ENCODE peak calls at places on chromosomes 1 and 21, in six cellular contexts. One of them, this sample, is unnamed.

GRCh38 chr1:228261706-228262105 is 53.9 kb downstream of the OBSCN start:
- DNase-seq in AG09319: no peak
- DNase-seq in Calu3: no peak
- DNase-seq in CD8-positive, alpha-beta T cell: no peak
- DNase-seq in IMR-90: no peak
- DNase-seq in cardiac fibroblast: no peak
- DNase-seq in this sample: no peak

GRCh38 chr1:19229229-19229628 is 19.2 kb upstream of the UBR4 start:
- DNase-seq in AG09319: no peak
- DNase-seq in CD8-positive, alpha-beta T cell: no peak
- DNase-seq in Calu3: no peak
- DNase-seq in IMR-90: no peak
- DNase-seq in cardiac fibroblast: no peak
- DNase-seq in this sample: no peak

GRCh38 chr21:28823464-28823863 is 169.2 kb downstream of the LTN1 start:
- DNase-seq in CD8-positive, alpha-beta T cell: no peak
- DNase-seq in Calu3: no peak
- DNase-seq in AG09319: no peak
- DNase-seq in IMR-90: no peak
- DNase-seq in cardiac fibroblast: no peak
- DNase-seq in this sample: no peak

GRCh38 chr1:118154220-118154619 is 30.8 kb downstream of the SPAG17 start:
- DNase-seq in IMR-90: peak; percentile 1
- DNase-seq in Calu3: no peak
- DNase-seq in AG09319: no peak
- DNase-seq in CD8-positive, alpha-beta T cell: no peak
- DNase-seq in cardiac fibroblast: no peak
- DNase-seq in this sample: no peak

GRCh38 chr1:226064816-226065248 is 2.3 kb downstream of the H3-3A start:
- DNase-seq in AG09319: no peak
- DNase-seq in IMR-90: peak; percentile 72
- DNase-seq in CD8-positive, alpha-beta T cell: no peak
- DNase-seq in cardiac fibroblast: peak; percentile 82
- DNase-seq in Calu3: peak; percentile 54
- DNase-seq in this sample: no peak

GRCh38 chr1:36119451-36119850 is 5.6 kb downstream of the COL8A2 start:
- DNase-seq in IMR-90: no peak
- DNase-seq in cardiac fibroblast: no peak
- DNase-seq in AG09319: no peak
- DNase-seq in Calu3: no peak
- DNase-seq in CD8-positive, alpha-beta T cell: no peak
- DNase-seq in this sample: no peak

GRCh38 chr1:109640285-109640865 is 15.5 kb upstream of the GSTM4 start:
- DNase-seq in cardiac fibroblast: peak; percentile 80
- DNase-seq in AG09319: no peak
- DNase-seq in Calu3: peak; percentile 86
- DNase-seq in CD8-positive, alpha-beta T cell: peak; percentile 83
- DNase-seq in IMR-90: peak; percentile 55
- DNase-seq in this sample: no peak

GRCh38 chr1:36365310-36365895 is 20.3 kb downstream of the STK40 start:
- DNase-seq in cardiac fibroblast: peak; percentile 74
- DNase-seq in AG09319: no peak
- DNase-seq in Calu3: no peak
- DNase-seq in CD8-positive, alpha-beta T cell: no peak
- DNase-seq in IMR-90: peak; percentile 67
- DNase-seq in this sample: no peak

GRCh38 chr1:27428316-27429028 is 36.0 kb downstream of the GPR3 start:
- DNase-seq in cardiac fibroblast: no peak
- DNase-seq in AG09319: no peak
- DNase-seq in CD8-positive, alpha-beta T cell: no peak
- DNase-seq in IMR-90: no peak
- DNase-seq in Calu3: no peak
- DNase-seq in this sample: no peak

GRCh38 chr1:15326691-15327530 is 79.9 kb downstream of the FHAD1 start:
- DNase-seq in AG09319: peak; percentile 88
- DNase-seq in cardiac fibroblast: no peak
- DNase-seq in IMR-90: no peak
- DNase-seq in Calu3: no peak
- DNase-seq in CD8-positive, alpha-beta T cell: no peak
- DNase-seq in this sample: no peak

GRCh38 chr1:93007941-93008577 is 46.8 kb upstream of the DIPK1A start:
- DNase-seq in cardiac fibroblast: peak; percentile 47
- DNase-seq in Calu3: no peak
- DNase-seq in IMR-90: peak; percentile 36
- DNase-seq in CD8-positive, alpha-beta T cell: no peak
- DNase-seq in AG09319: no peak
- DNase-seq in this sample: no peak

GRCh38 chr1:151846062-151846568 is 6.5 kb upstream of the C2CD4D start:
- DNase-seq in AG09319: no peak
- DNase-seq in cardiac fibroblast: peak; percentile 75
- DNase-seq in IMR-90: peak; percentile 75
- DNase-seq in CD8-positive, alpha-beta T cell: no peak
- DNase-seq in Calu3: no peak
- DNase-seq in this sample: no peak

GRCh38 chr1:92411511-92411910 is 75.2 kb downstream of the GFI1 start:
- DNase-seq in IMR-90: peak; percentile 78
- DNase-seq in Calu3: no peak
- DNase-seq in CD8-positive, alpha-beta T cell: no peak
- DNase-seq in AG09319: peak; percentile 44
- DNase-seq in cardiac fibroblast: peak; percentile 55
- DNase-seq in this sample: no peak

GRCh38 chr1:238558156-238558555 is 667.4 kb upstream of the ZP4 start:
- DNase-seq in AG09319: no peak
- DNase-seq in Calu3: no peak
- DNase-seq in cardiac fibroblast: peak; percentile 91
- DNase-seq in IMR-90: peak; percentile 81
- DNase-seq in CD8-positive, alpha-beta T cell: no peak
- DNase-seq in this sample: no peak

GRCh38 chr1:166836733-166837132 is 2.5 kb upstream of the POGK start:
- DNase-seq in AG09319: no peak
- DNase-seq in IMR-90: peak; percentile 25
- DNase-seq in CD8-positive, alpha-beta T cell: no peak
- DNase-seq in cardiac fibroblast: peak; percentile 62
- DNase-seq in Calu3: no peak
- DNase-seq in this sample: no peak

GRCh38 chr1:242802973-242803372 is 278.5 kb upstream of the PLD5 start:
- DNase-seq in IMR-90: no peak
- DNase-seq in CD8-positive, alpha-beta T cell: no peak
- DNase-seq in AG09319: no peak
- DNase-seq in Calu3: no peak
- DNase-seq in cardiac fibroblast: no peak
- DNase-seq in this sample: no peak

GRCh38 chr1:225146478-225146877 is 217.0 kb downstream of the DNAH14 start:
- DNase-seq in AG09319: no peak
- DNase-seq in Calu3: no peak
- DNase-seq in CD8-positive, alpha-beta T cell: no peak
- DNase-seq in IMR-90: no peak
- DNase-seq in cardiac fibroblast: no peak
- DNase-seq in this sample: no peak

GRCh38 chr1:115837762-115838421 is 3.0 kb downstream of the NHLH2 start:
- DNase-seq in IMR-90: no peak
- DNase-seq in AG09319: no peak
- DNase-seq in CD8-positive, alpha-beta T cell: no peak
- DNase-seq in Calu3: peak; percentile 13
- DNase-seq in cardiac fibroblast: no peak
- DNase-seq in this sample: no peak

GRCh38 chr1:5551274-5551966 is 440.8 kb downstream of the NPHP4 start:
- DNase-seq in AG09319: no peak
- DNase-seq in IMR-90: no peak
- DNase-seq in cardiac fibroblast: peak; percentile 12
- DNase-seq in CD8-positive, alpha-beta T cell: no peak
- DNase-seq in Calu3: no peak
- DNase-seq in this sample: no peak

GRCh38 chr1:55685560-55685959 is 470.4 kb upstream of the USP24 start:
- DNase-seq in CD8-positive, alpha-beta T cell: no peak
- DNase-seq in Calu3: no peak
- DNase-seq in IMR-90: no peak
- DNase-seq in AG09319: no peak
- DNase-seq in cardiac fibroblast: no peak
- DNase-seq in this sample: no peak

GRCh38 chr1:7178741-7179140 is 393.5 kb downstream of the CAMTA1 start:
- DNase-seq in Calu3: no peak
- DNase-seq in AG09319: no peak
- DNase-seq in IMR-90: no peak
- DNase-seq in CD8-positive, alpha-beta T cell: no peak
- DNase-seq in cardiac fibroblast: no peak
- DNase-seq in this sample: no peak

GRCh38 chr21:45551316-45551715 is 9.1 kb upstream of the SLC19A1 start:
- DNase-seq in Calu3: peak; percentile 32
- DNase-seq in AG09319: no peak
- DNase-seq in CD8-positive, alpha-beta T cell: no peak
- DNase-seq in IMR-90: peak; percentile 91
- DNase-seq in cardiac fibroblast: peak; percentile 92
- DNase-seq in this sample: no peak

GRCh38 chr1:17829579-17829978 is 74.4 kb downstream of the ACTL8 start:
- DNase-seq in AG09319: no peak
- DNase-seq in Calu3: no peak
- DNase-seq in CD8-positive, alpha-beta T cell: no peak
- DNase-seq in IMR-90: no peak
- DNase-seq in cardiac fibroblast: no peak
- DNase-seq in this sample: no peak

GRCh38 chr1:17825273-17826164 is 70.4 kb downstream of the ACTL8 start:
- DNase-seq in AG09319: no peak
- DNase-seq in Calu3: no peak
- DNase-seq in IMR-90: no peak
- DNase-seq in CD8-positive, alpha-beta T cell: no peak
- DNase-seq in cardiac fibroblast: peak; percentile 43
- DNase-seq in this sample: no peak

GRCh38 chr1:17822741-17823426 is 67.8 kb downstream of the ACTL8 start:
- DNase-seq in cardiac fibroblast: no peak
- DNase-seq in CD8-positive, alpha-beta T cell: no peak
- DNase-seq in Calu3: no peak
- DNase-seq in AG09319: no peak
- DNase-seq in IMR-90: no peak
- DNase-seq in this sample: no peak

GRCh38 chr1:17828991-17829390 is 73.9 kb downstream of the ACTL8 start:
- DNase-seq in cardiac fibroblast: no peak
- DNase-seq in AG09319: no peak
- DNase-seq in CD8-positive, alpha-beta T cell: no peak
- DNase-seq in Calu3: no peak
- DNase-seq in IMR-90: no peak
- DNase-seq in this sample: no peak

GRCh38 chr1:17826165-17826488 is 71.0 kb downstream of the ACTL8 start:
- DNase-seq in Calu3: peak; percentile 52
- DNase-seq in cardiac fibroblast: peak; percentile 51
- DNase-seq in AG09319: no peak
- DNase-seq in IMR-90: peak; percentile 17
- DNase-seq in CD8-positive, alpha-beta T cell: no peak
- DNase-seq in this sample: no peak
- TF ChIP-seq CTCF in Calu3: peak; percentile 23
- TF ChIP-seq CTCF in cardiac fibroblast: peak; percentile 85
- TF ChIP-seq CTCF in AG09319: peak; percentile 74
- TF ChIP-seq CTCF in IMR-90: peak; percentile 60
- TF ChIP-seq CTCF in CD8-positive, alpha-beta T cell: no peak
- TF ChIP-seq CTCF in this sample: peak; percentile 50

DNA sequence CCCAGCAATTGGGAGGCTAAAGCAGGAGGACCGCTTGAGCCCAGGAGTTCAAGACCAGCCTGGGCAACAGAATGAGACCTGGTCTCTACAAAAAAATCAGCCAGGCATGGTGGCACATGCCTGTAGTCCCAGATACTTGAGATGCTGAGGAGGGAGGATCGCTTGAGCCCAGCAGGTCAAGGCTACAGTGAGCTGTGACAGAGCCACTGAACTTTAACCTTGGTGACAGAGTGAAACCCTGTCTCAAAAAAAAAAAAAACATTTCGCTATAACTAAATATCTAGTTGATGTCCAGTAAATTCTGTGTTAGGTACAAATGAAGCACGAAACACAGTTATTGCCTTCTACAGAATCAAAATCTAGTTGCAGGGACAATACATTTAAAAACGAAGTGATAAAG is 95.7 kb upstream of the HP1BP3 start:
- DNase-seq in IMR-90: no peak
- DNase-seq in AG09319: no peak
- DNase-seq in Calu3: no peak
- DNase-seq in CD8-positive, alpha-beta T cell: no peak
- DNase-seq in cardiac fibroblast: no peak
- DNase-seq in this sample: no peak
- TF ChIP-seq CTCF in IMR-90: no peak
- TF ChIP-seq CTCF in AG09319: no peak
- TF ChIP-seq CTCF in Calu3: no peak
- TF ChIP-seq CTCF in CD8-positive, alpha-beta T cell: no peak
- TF ChIP-seq CTCF in cardiac fibroblast: no peak
- TF ChIP-seq CTCF in this sample: no peak

GRCh38 chr1:72623299-72623708 is 341.0 kb upstream of the NEGR1 start:
- DNase-seq in AG09319: peak; percentile 10
- DNase-seq in Calu3: peak; percentile 9
- DNase-seq in IMR-90: peak; percentile 31
- DNase-seq in cardiac fibroblast: peak; percentile 72
- DNase-seq in CD8-positive, alpha-beta T cell: no peak
- DNase-seq in this sample: no peak
- TF ChIP-seq CTCF in AG09319: peak; percentile 74
- TF ChIP-seq CTCF in Calu3: peak; percentile 32
- TF ChIP-seq CTCF in IMR-90: peak; percentile 50
- TF ChIP-seq CTCF in cardiac fibroblast: peak; percentile 74
- TF ChIP-seq CTCF in CD8-positive, alpha-beta T cell: no peak
- TF ChIP-seq CTCF in this sample: peak; percentile 75

DNA sequence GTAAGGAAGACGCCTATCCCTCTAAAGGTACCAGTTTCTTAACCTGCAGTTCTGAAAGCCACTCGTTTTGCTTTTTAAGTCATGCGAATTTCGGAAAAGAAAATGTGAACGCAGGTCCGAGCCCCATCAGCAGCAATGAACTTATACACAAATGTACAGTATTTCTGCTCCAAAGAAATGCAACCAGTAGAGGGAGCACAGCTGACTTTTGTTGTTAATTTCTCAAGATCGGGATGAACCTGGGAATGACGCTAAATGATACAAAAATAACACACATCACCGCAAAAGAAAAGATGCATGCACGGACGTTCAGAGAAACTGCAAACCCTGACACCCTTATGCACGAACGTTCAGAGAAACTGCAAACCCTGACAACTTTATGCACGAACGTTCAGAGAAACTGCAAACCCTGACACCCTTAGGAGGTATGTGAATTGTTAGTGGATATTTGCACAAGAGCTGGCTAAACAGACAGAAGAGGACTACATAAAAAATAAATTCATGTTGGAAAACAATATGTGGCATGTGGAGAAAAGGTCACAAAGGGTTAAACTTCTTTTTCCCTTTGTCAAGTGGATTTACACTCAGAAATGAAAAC is 3.5 kb upstream of the TIAM1 start:
- DNase-seq in AG09319: no peak
- DNase-seq in CD8-positive, alpha-beta T cell: no peak
- DNase-seq in IMR-90: peak; percentile 50
- DNase-seq in cardiac fibroblast: peak; percentile 61
- DNase-seq in Calu3: peak; percentile 20
- DNase-seq in this sample: no peak
- TF ChIP-seq CTCF in AG09319: peak; percentile 49
- TF ChIP-seq CTCF in CD8-positive, alpha-beta T cell: no peak
- TF ChIP-seq CTCF in IMR-90: peak; percentile 51
- TF ChIP-seq CTCF in cardiac fibroblast: peak; percentile 46
- TF ChIP-seq CTCF in Calu3: peak; percentile 16
- TF ChIP-seq CTCF in this sample: peak; percentile 56

GRCh38 chr1:203269654-203270020 is 35.7 kb upstream of the BTG2 start:
- DNase-seq in CD8-positive, alpha-beta T cell: no peak
- DNase-seq in cardiac fibroblast: no peak
- DNase-seq in Calu3: no peak
- DNase-seq in IMR-90: no peak
- DNase-seq in AG09319: no peak
- DNase-seq in this sample: no peak
- TF ChIP-seq CTCF in CD8-positive, alpha-beta T cell: no peak
- TF ChIP-seq CTCF in cardiac fibroblast: no peak
- TF ChIP-seq CTCF in Calu3: no peak
- TF ChIP-seq CTCF in IMR-90: no peak
- TF ChIP-seq CTCF in AG09319: no peak
- TF ChIP-seq CTCF in this sample: no peak

GRCh38 chr1:66733348-66734017 is 18.8 kb upstream of the DYNLT5 start:
- DNase-seq in CD8-positive, alpha-beta T cell: no peak
- DNase-seq in cardiac fibroblast: peak; percentile 56
- DNase-seq in IMR-90: no peak
- DNase-seq in AG09319: no peak
- DNase-seq in Calu3: no peak
- DNase-seq in this sample: no peak
- TF ChIP-seq CTCF in CD8-positive, alpha-beta T cell: no peak
- TF ChIP-seq CTCF in cardiac fibroblast: no peak
- TF ChIP-seq CTCF in IMR-90: no peak
- TF ChIP-seq CTCF in AG09319: no peak
- TF ChIP-seq CTCF in Calu3: no peak
- TF ChIP-seq CTCF in this sample: peak; percentile 33